ENCODE peak calls at places on chromosomes 12 and 14, in six cellular contexts. R, H, M, S, U and W are unnamed samples.

GRCh38 chr12:124428136-124428791 is 133.4 kb downstream of the RFLNA start:
- DNase-seq in M (no peak), S (no peak), U (peak; percentile 91), H (no peak), R (peak; percentile 70), W (no peak)

GRCh38 chr14:94355191-94355794 is 32.2 kb upstream of the SERPINA6 start:
- DNase-seq in U (peak; percentile 46), H (no peak), S (peak; percentile 65), M (peak; percentile 56), R (peak; percentile 55), W (no peak)

GRCh38 chr12:92469837-92470236 is 233.0 kb upstream of the PLEKHG7 start:
- DNase-seq in M (no peak), R (peak; percentile 80), S (no peak), H (no peak), U (no peak), W (no peak)

GRCh38 chr14:20494935-20495766 is 10.2 kb upstream of the RNASE10 start:
- DNase-seq in R (no peak), U (peak; percentile 33), S (no peak), H (no peak), M (no peak), W (no peak)

GRCh38 chr12:51082561-51083139 is 746 bp downstream of the CSRNP2 start:
- DNase-seq in M (no peak), S (no peak), U (peak; percentile 17), H (no peak), R (no peak), W (no peak)

GRCh38 chr12:30880061-30880460 is 46.5 kb upstream of the TSPAN11 start:
- DNase-seq in M (no peak), S (no peak), U (peak; percentile 10), H (no peak), R (no peak), W (no peak)

GRCh38 chr12:104372048-104372720 is 68.6 kb downstream of the EID3 start:
- DNase-seq in U (no peak), M (no peak), H (no peak), S (no peak), R (no peak), W (no peak)

GRCh38 chr12:103729499-103729898 is 111.5 kb downstream of the NT5DC3 start:
- DNase-seq in U (no peak), H (no peak), S (no peak), M (no peak), R (no peak), W (no peak)

GRCh38 chr12:3473844-3474243 is 17.2 kb upstream of the PRMT8 start:
- DNase-seq in M (no peak), U (no peak), S (no peak), R (no peak), H (no peak), W (no peak)

GRCh38 chr12:38384816-38385491 is 68.4 kb downstream of the ALG10B start:
- DNase-seq in R (no peak), H (no peak), M (no peak), U (no peak), S (no peak), W (no peak)

GRCh38 chr12:24909667-24910066 is 39.2 kb downstream of the BCAT1 start:
- DNase-seq in H (no peak), R (no peak), S (peak; percentile 86), M (peak; percentile 56), U (peak; percentile 95), W (no peak)

GRCh38 chr12:94057262-94058151 is 90.9 kb upstream of the PLXNC1 start:
- DNase-seq in S (no peak), H (no peak), U (no peak), M (no peak), R (no peak), W (no peak)

GRCh38 chr12:56104815-56105476 is 587 bp downstream of the PA2G4 start:
- DNase-seq in R (no peak), S (no peak), M (no peak), U (no peak), H (no peak), W (no peak)

GRCh38 chr12:6552140-6552551 is 3.7 kb downstream of the IFFO1 start:
- DNase-seq in U (peak; percentile 43), R (no peak), H (no peak), M (no peak), S (no peak), W (no peak)

GRCh38 chr12:6556857-6557256 is 1.0 kb upstream of the IFFO1 start:
- DNase-seq in U (no peak), R (no peak), S (no peak), M (no peak), H (no peak), W (no peak)

GRCh38 chr12:6553051-6553868 is 2.6 kb downstream of the IFFO1 start:
- DNase-seq in R (no peak), S (no peak), H (no peak), M (no peak), U (peak; percentile 92), W (no peak)

GRCh38 chr12:6554990-6555691 is 701 bp downstream of the IFFO1 start:
- DNase-seq in U (no peak), M (no peak), H (peak; percentile 50), R (no peak), S (no peak), W (peak; percentile 51)

GRCh38 chr12:6554168-6554989 is 1.5 kb downstream of the IFFO1 start:
- DNase-seq in H (peak; percentile 92), S (no peak), R (peak; percentile 76), U (peak; percentile 67), M (no peak), W (peak; percentile 89)
- TF ChIP-seq CTCF in H (peak; percentile 62), S (peak; percentile 59), R (no peak), U (peak; percentile 69), M (peak; percentile 65), W (peak; percentile 67)

GRCh38 chr14:88562831-88563686 is at the start of gene ZC3H14:
- DNase-seq in U (peak; percentile 83), M (peak; percentile 63), H (peak; percentile 95), R (peak; percentile 91), S (no peak), W (peak; percentile 96)
- TF ChIP-seq CTCF in U (no peak), M (no peak), H (peak; percentile 59), R (peak; percentile 11), S (no peak), W (peak; percentile 15)

GRCh38 chr14:26730929-26731618 is 133.2 kb upstream of the NOVA1 start:
- DNase-seq in R (no peak), M (no peak), U (no peak), H (no peak), S (no peak), W (no peak)
- TF ChIP-seq CTCF in R (peak; percentile 12), M (peak; percentile 31), U (peak; percentile 15), H (peak; percentile 10), S (peak; percentile 79), W (no peak)

GRCh38 chr14:86055512-86055911 is 525.6 kb downstream of the FLRT2 start:
- DNase-seq in M (no peak), H (no peak), U (no peak), S (no peak), R (no peak), W (no peak)
- TF ChIP-seq CTCF in M (peak; percentile 1), H (no peak), U (no peak), S (peak; percentile 21), R (no peak), W (no peak)

DNA sequence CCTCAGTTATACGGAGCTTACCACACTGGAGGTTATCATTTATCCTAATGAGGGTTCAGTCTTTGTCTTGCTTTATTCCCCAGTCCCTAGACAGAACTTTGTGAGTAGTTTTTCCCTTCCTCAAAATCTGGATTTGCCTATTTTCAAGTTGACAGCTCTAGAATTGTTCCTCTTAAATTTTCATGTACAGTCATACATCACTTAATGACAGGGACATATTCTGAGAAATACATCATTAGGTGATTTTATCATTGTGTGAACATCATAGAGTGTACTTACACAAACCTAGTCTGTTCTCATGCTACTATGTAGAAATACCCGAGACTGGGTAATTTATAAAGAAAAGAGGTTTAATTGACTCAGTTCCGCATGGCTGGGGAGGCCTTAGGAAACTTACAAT is 3.1 kb downstream of the PRKAB1 start:
- DNase-seq in R (no peak), H (no peak), M (no peak), U (no peak), S (no peak), W (no peak)
- TF ChIP-seq CTCF in R (no peak), H (no peak), M (no peak), U (no peak), S (no peak), W (no peak)

GRCh38 chr12:8032242-8033152 is at the start of gene FOXJ2:
- DNase-seq in M (no peak), H (peak; percentile 86), S (no peak), R (peak; percentile 91), U (peak; percentile 76), W (peak; percentile 87)
- TF ChIP-seq CTCF in M (no peak), H (no peak), S (no peak), R (no peak), U (peak; percentile 3), W (no peak)

GRCh38 chr14:61561144-61561543 is 134.2 kb upstream of the HIF1A start:
- DNase-seq in U (no peak), R (no peak), M (no peak), H (no peak), S (no peak), W (no peak)
- TF ChIP-seq CTCF in U (peak; percentile 20), R (no peak), M (peak; percentile 36), H (no peak), S (peak; percentile 52), W (no peak)

GRCh38 chr12:22060261-22060660 is 14.2 kb downstream of the CMAS start:
- DNase-seq in S (no peak), M (no peak), R (no peak), H (no peak), U (no peak), W (no peak)
- TF ChIP-seq CTCF in S (no peak), M (no peak), R (no peak), H (no peak), U (no peak), W (no peak)

DNA sequence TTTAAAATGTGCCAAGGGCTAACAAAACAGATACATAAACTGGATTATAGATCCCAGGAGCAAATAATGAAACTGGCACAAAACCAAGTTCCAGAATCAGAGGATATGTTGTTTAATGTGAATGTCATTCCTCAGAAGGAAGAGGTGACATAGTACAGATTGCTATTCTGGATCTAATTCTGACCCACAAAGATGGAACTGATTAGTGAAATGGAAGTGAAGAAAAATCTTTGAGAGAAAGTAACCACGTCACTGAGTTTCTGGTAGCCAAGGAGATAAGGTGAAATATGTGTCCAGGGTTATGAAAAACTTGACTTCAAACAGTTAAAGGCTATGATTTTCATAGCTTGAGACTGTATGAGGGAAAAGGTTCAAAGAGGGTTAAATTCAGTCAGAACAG is 8.3 kb downstream of the OR10AD1 start:
- DNase-seq in M (no peak), R (no peak), U (peak; percentile 33), S (no peak), H (no peak), W (no peak)
- TF ChIP-seq CTCF in M (no peak), R (no peak), U (no peak), S (no peak), H (no peak), W (no peak)